ENCODE peak calls at places on chromosomes 13 and 19, in seven cellular contexts. One of them, this sample, is unnamed.

GRCh38 chr19:1407662-1408299 is 395 bp downstream of the DAZAP1 start:
- DNase-seq in transverse colon: peak
- DNase-seq in suprapubic skin: no peak
- DNase-seq in H1: no peak
- DNase-seq in breast epithelium: no peak
- DNase-seq in stomach: no peak
- DNase-seq in K562: peak
- DNase-seq in this sample: peak

GRCh38 chr13:77338961-77339401 is 12.1 kb upstream of the MYCBP2 start:
- DNase-seq in transverse colon: no peak
- DNase-seq in suprapubic skin: no peak
- DNase-seq in H1: no peak
- DNase-seq in breast epithelium: no peak
- DNase-seq in stomach: no peak
- DNase-seq in K562: no peak
- DNase-seq in this sample: no peak

GRCh38 chr13:59111711-59112110 is 1052.0 kb downstream of the DIAPH3 start:
- DNase-seq in transverse colon: no peak
- DNase-seq in suprapubic skin: no peak
- DNase-seq in H1: no peak
- DNase-seq in breast epithelium: no peak
- DNase-seq in stomach: no peak
- DNase-seq in K562: no peak
- DNase-seq in this sample: no peak

GRCh38 chr19:2278504-2279158 is 3.3 kb downstream of the PEAK3 start:
- DNase-seq in transverse colon: peak
- DNase-seq in suprapubic skin: no peak
- DNase-seq in H1: no peak
- DNase-seq in breast epithelium: no peak
- DNase-seq in stomach: no peak
- DNase-seq in K562: no peak
- DNase-seq in this sample: no peak

GRCh38 chr19:29497241-29497640 is 28.6 kb upstream of the VSTM2B start:
- DNase-seq in transverse colon: no peak
- DNase-seq in suprapubic skin: no peak
- DNase-seq in H1: no peak
- DNase-seq in breast epithelium: no peak
- DNase-seq in stomach: no peak
- DNase-seq in K562: no peak
- DNase-seq in this sample: no peak

GRCh38 chr13:102369303-102369702 is 32.5 kb downstream of the FGF14 start:
- DNase-seq in transverse colon: no peak
- DNase-seq in suprapubic skin: no peak
- DNase-seq in H1: no peak
- DNase-seq in breast epithelium: no peak
- DNase-seq in stomach: no peak
- DNase-seq in K562: no peak
- DNase-seq in this sample: no peak

GRCh38 chr13:26254583-26255102 is 714 bp downstream of the CDK8 start:
- DNase-seq in transverse colon: peak
- DNase-seq in suprapubic skin: peak
- DNase-seq in H1: peak
- DNase-seq in breast epithelium: peak
- DNase-seq in stomach: peak
- DNase-seq in K562: peak
- DNase-seq in this sample: peak

GRCh38 chr13:75637101-75637774 is 1.1 kb downstream of the LMO7 start:
- DNase-seq in transverse colon: no peak
- DNase-seq in suprapubic skin: no peak
- DNase-seq in H1: no peak
- DNase-seq in breast epithelium: no peak
- DNase-seq in stomach: no peak
- DNase-seq in K562: no peak
- DNase-seq in this sample: no peak

GRCh38 chr19:15283141-15283885 is 49.0 kb downstream of the BRD4 start:
- DNase-seq in transverse colon: no peak
- DNase-seq in suprapubic skin: no peak
- DNase-seq in H1: no peak
- DNase-seq in breast epithelium: no peak
- DNase-seq in stomach: no peak
- DNase-seq in K562: no peak
- DNase-seq in this sample: peak

GRCh38 chr13:20359335-20359734 is 127.2 kb upstream of the GJB6 start:
- DNase-seq in transverse colon: no peak
- DNase-seq in suprapubic skin: no peak
- DNase-seq in H1: no peak
- DNase-seq in breast epithelium: no peak
- DNase-seq in stomach: no peak
- DNase-seq in K562: no peak
- DNase-seq in this sample: no peak

GRCh38 chr13:84645196-84646071 is 763.2 kb upstream of the SLITRK1 start:
- DNase-seq in transverse colon: no peak
- DNase-seq in suprapubic skin: no peak
- DNase-seq in H1: no peak
- DNase-seq in breast epithelium: no peak
- DNase-seq in stomach: no peak
- DNase-seq in K562: no peak
- DNase-seq in this sample: no peak

GRCh38 chr19:36488816-36489138 is 584 bp downstream of the ZNF566 start:
- DNase-seq in transverse colon: no peak
- DNase-seq in suprapubic skin: no peak
- DNase-seq in H1: no peak
- DNase-seq in breast epithelium: no peak
- DNase-seq in stomach: no peak
- DNase-seq in K562: peak
- DNase-seq in this sample: no peak

GRCh38 chr13:97116754-97117153 is 105.4 kb upstream of the MBNL2 start:
- DNase-seq in transverse colon: no peak
- DNase-seq in suprapubic skin: no peak
- DNase-seq in H1: no peak
- DNase-seq in breast epithelium: no peak
- DNase-seq in stomach: no peak
- DNase-seq in K562: no peak
- DNase-seq in this sample: no peak

GRCh38 chr19:7773841-7774240 is 10.8 kb downstream of the CLEC4M start:
- DNase-seq in transverse colon: no peak
- DNase-seq in suprapubic skin: no peak
- DNase-seq in H1: no peak
- DNase-seq in breast epithelium: no peak
- DNase-seq in stomach: no peak
- DNase-seq in K562: no peak
- DNase-seq in this sample: no peak

GRCh38 chr19:1045247-1045603 is 5.3 kb downstream of the ABCA7 start:
- DNase-seq in transverse colon: peak
- DNase-seq in suprapubic skin: no peak
- DNase-seq in H1: peak
- DNase-seq in breast epithelium: no peak
- DNase-seq in stomach: peak
- DNase-seq in K562: peak
- DNase-seq in this sample: no peak

GRCh38 chr19:16589917-16590316 is 17.7 kb upstream of the SLC35E1 start:
- DNase-seq in transverse colon: no peak
- DNase-seq in suprapubic skin: no peak
- DNase-seq in H1: no peak
- DNase-seq in breast epithelium: no peak
- DNase-seq in stomach: no peak
- DNase-seq in K562: no peak
- DNase-seq in this sample: no peak

GRCh38 chr19:24029941-24030636 is 56.9 kb upstream of the ZNF254 start:
- DNase-seq in transverse colon: no peak
- DNase-seq in suprapubic skin: no peak
- DNase-seq in H1: no peak
- DNase-seq in breast epithelium: no peak
- DNase-seq in stomach: no peak
- DNase-seq in K562: no peak
- DNase-seq in this sample: peak

GRCh38 chr19:13892885-13893284 is 13.0 kb downstream of the BRME1 start:
- DNase-seq in transverse colon: no peak
- DNase-seq in suprapubic skin: no peak
- DNase-seq in H1: no peak
- DNase-seq in breast epithelium: no peak
- DNase-seq in stomach: no peak
- DNase-seq in K562: no peak
- DNase-seq in this sample: no peak

GRCh38 chr13:50419466-50419865 is 404.2 kb downstream of the KCNRG start:
- DNase-seq in transverse colon: no peak
- DNase-seq in suprapubic skin: no peak
- DNase-seq in H1: no peak
- DNase-seq in breast epithelium: no peak
- DNase-seq in stomach: no peak
- DNase-seq in K562: no peak
- DNase-seq in this sample: no peak

GRCh38 chr19:55325172-55325571 is at the start of gene TMEM150B:
- DNase-seq in transverse colon: no peak
- DNase-seq in suprapubic skin: no peak
- DNase-seq in H1: no peak
- DNase-seq in breast epithelium: no peak
- DNase-seq in stomach: no peak
- DNase-seq in K562: peak
- DNase-seq in this sample: no peak

GRCh38 chr19:661427-662196 is 1.4 kb downstream of the RNF126 start:
- DNase-seq in transverse colon: peak
- DNase-seq in suprapubic skin: no peak
- DNase-seq in H1: no peak
- DNase-seq in breast epithelium: no peak
- DNase-seq in stomach: peak
- DNase-seq in K562: peak
- DNase-seq in this sample: peak

GRCh38 chr13:43301341-43301969 is 278.1 kb downstream of the DNAJC15 start:
- DNase-seq in transverse colon: no peak
- DNase-seq in suprapubic skin: no peak
- DNase-seq in H1: no peak
- DNase-seq in breast epithelium: no peak
- DNase-seq in stomach: no peak
- DNase-seq in K562: no peak
- DNase-seq in this sample: no peak

GRCh38 chr13:43300817-43301216 is 277.4 kb downstream of the DNAJC15 start:
- DNase-seq in transverse colon: no peak
- DNase-seq in suprapubic skin: no peak
- DNase-seq in H1: no peak
- DNase-seq in breast epithelium: no peak
- DNase-seq in stomach: no peak
- DNase-seq in K562: no peak
- DNase-seq in this sample: no peak

GRCh38 chr13:43303040-43303729 is 279.8 kb downstream of the DNAJC15 start:
- DNase-seq in transverse colon: peak
- DNase-seq in suprapubic skin: no peak
- DNase-seq in H1: peak
- DNase-seq in breast epithelium: peak
- DNase-seq in stomach: peak
- DNase-seq in K562: no peak
- DNase-seq in this sample: no peak

GRCh38 chr13:43297967-43298366 is 274.6 kb downstream of the DNAJC15 start:
- DNase-seq in transverse colon: no peak
- DNase-seq in suprapubic skin: no peak
- DNase-seq in H1: no peak
- DNase-seq in breast epithelium: no peak
- DNase-seq in stomach: no peak
- DNase-seq in K562: no peak
- DNase-seq in this sample: no peak

GRCh38 chr13:43298799-43299198 is 275.4 kb downstream of the DNAJC15 start:
- DNase-seq in transverse colon: no peak
- DNase-seq in suprapubic skin: no peak
- DNase-seq in H1: no peak
- DNase-seq in breast epithelium: no peak
- DNase-seq in stomach: no peak
- DNase-seq in K562: no peak
- DNase-seq in this sample: no peak
- TF ChIP-seq POLR2AphosphoS5 in transverse colon: no peak
- TF ChIP-seq POLR2AphosphoS5 in suprapubic skin: no peak
- TF ChIP-seq POLR2AphosphoS5 in H1: no peak
- TF ChIP-seq POLR2AphosphoS5 in breast epithelium: no peak
- TF ChIP-seq POLR2AphosphoS5 in stomach: no peak
- TF ChIP-seq POLR2AphosphoS5 in K562: no peak
- TF ChIP-seq POLR2AphosphoS5 in this sample: no peak

DNA sequence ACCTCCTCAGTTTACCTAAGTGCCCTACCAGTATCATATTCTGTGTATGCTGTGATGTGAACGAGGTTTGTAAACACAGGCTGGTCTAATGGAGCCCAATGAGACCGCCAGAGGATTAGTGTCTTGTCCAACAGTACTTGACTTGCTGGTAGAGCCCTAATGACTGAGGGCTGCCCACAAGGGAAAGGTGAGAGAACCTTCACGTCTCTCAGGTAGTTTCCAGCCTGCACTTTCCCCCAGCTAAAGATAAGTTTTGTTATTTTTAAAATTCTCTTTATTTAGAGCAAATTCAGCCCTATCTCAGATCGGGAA is 498 bp upstream of the RBM26 start:
- DNase-seq in transverse colon: no peak
- DNase-seq in suprapubic skin: no peak
- DNase-seq in H1: no peak
- DNase-seq in breast epithelium: no peak
- DNase-seq in stomach: no peak
- DNase-seq in K562: no peak
- DNase-seq in this sample: no peak
- TF ChIP-seq POLR2A in transverse colon: no peak
- TF ChIP-seq POLR2A in suprapubic skin: no peak
- TF ChIP-seq POLR2A in H1: no peak
- TF ChIP-seq POLR2A in breast epithelium: no peak
- TF ChIP-seq POLR2A in stomach: no peak
- TF ChIP-seq POLR2A in K562: no peak
- TF ChIP-seq POLR2A in this sample: no peak

GRCh38 chr13:49097374-49097773 is 121.7 kb downstream of the FNDC3A start:
- DNase-seq in transverse colon: no peak
- DNase-seq in suprapubic skin: no peak
- DNase-seq in H1: no peak
- DNase-seq in breast epithelium: peak
- DNase-seq in stomach: no peak
- DNase-seq in K562: no peak
- DNase-seq in this sample: no peak
- TF ChIP-seq POLR2AphosphoS5 in transverse colon: no peak
- TF ChIP-seq POLR2AphosphoS5 in suprapubic skin: no peak
- TF ChIP-seq POLR2AphosphoS5 in H1: no peak
- TF ChIP-seq POLR2AphosphoS5 in breast epithelium: no peak
- TF ChIP-seq POLR2AphosphoS5 in stomach: no peak
- TF ChIP-seq POLR2AphosphoS5 in K562: no peak
- TF ChIP-seq POLR2AphosphoS5 in this sample: no peak

DNA sequence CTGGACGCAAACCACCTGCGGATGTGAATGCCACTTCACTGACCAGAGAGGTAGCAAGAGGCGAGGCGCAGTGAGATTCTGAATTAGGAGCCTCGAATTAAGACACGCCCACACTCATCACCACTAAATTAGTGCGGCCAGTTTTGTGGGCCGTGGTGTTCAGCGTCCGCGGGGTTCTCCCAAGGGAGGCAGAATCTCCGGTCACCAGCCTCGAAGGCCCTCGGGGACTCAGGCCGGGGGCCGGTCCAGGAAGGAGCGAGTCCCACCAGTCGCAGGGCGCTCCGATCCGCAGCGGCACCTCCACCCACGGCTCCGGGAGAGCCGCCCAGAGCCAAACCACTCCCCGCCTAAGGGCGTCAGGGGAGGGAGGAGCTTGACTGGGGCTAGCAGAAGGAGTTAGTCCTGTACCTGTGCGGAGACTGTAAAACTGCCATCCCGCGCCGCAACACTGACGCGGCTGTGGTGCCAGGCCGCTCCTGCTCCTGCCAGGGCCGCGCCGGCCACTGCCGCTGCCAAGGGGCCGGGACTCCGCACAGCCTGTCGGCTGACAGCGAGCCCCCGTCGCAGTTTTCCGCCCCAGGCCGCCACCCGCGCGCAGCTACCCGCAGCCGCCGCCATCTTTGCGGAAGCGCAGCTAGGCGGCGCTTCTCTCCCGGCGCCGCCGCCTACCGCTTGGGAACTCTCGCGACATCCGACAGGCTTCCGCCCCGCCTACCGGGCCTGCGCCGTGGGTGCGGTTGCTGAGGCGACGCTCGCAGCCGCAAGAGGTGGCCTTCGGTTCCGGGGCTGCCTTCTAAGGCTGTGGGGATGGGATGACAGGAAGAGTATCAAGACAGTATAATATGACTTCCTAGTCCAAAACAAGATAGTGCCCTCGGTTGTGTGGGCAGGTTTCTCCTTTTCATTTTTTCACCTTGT is at the start of gene MICU2:
- DNase-seq in transverse colon: peak
- DNase-seq in suprapubic skin: peak
- DNase-seq in H1: peak
- DNase-seq in breast epithelium: peak
- DNase-seq in stomach: peak
- DNase-seq in K562: peak
- DNase-seq in this sample: peak
- TF ChIP-seq POLR2A in transverse colon: peak
- TF ChIP-seq POLR2A in suprapubic skin: peak
- TF ChIP-seq POLR2A in H1: peak
- TF ChIP-seq POLR2A in breast epithelium: peak
- TF ChIP-seq POLR2A in stomach: peak
- TF ChIP-seq POLR2A in K562: peak
- TF ChIP-seq POLR2A in this sample: peak

This sample was measured in spleen.